ENCODE peak calls at places on chromosome 1, in seven cellular contexts. One of them, this sample, is unnamed.

GRCh38 chr1:11881749-11882441 is 23.1 kb upstream of the NPPB start:
- DNase-seq in EL: no peak
- DNase-seq in skeletal muscle cell: no peak
- DNase-seq in non-pigmented ciliary epithelial cell: no peak
- DNase-seq in body of pancreas: no peak
- DNase-seq in HT-29: no peak
- DNase-seq in dorsolateral prefrontal cortex: no peak
- DNase-seq in this sample: no peak

GRCh38 chr1:31191281-31191680 is 48.4 kb downstream of the NKAIN1 start:
- DNase-seq in EL: no peak
- DNase-seq in skeletal muscle cell: no peak
- DNase-seq in non-pigmented ciliary epithelial cell: no peak
- DNase-seq in body of pancreas: no peak
- DNase-seq in HT-29: no peak
- DNase-seq in dorsolateral prefrontal cortex: no peak
- DNase-seq in this sample: no peak

GRCh38 chr1:43382027-43382771 is 7.4 kb downstream of the MED8 start:
- DNase-seq in EL: no peak
- DNase-seq in skeletal muscle cell: no peak
- DNase-seq in non-pigmented ciliary epithelial cell: no peak
- DNase-seq in body of pancreas: no peak
- DNase-seq in HT-29: no peak
- DNase-seq in dorsolateral prefrontal cortex: peak
- DNase-seq in this sample: no peak

GRCh38 chr1:14138135-14138506 is 438.1 kb downstream of the PRDM2 start:
- DNase-seq in EL: no peak
- DNase-seq in skeletal muscle cell: no peak
- DNase-seq in non-pigmented ciliary epithelial cell: no peak
- DNase-seq in body of pancreas: no peak
- DNase-seq in HT-29: no peak
- DNase-seq in dorsolateral prefrontal cortex: no peak
- DNase-seq in this sample: peak

GRCh38 chr1:212860713-212861581 is 2.9 kb downstream of the FLVCR1 start:
- DNase-seq in EL: peak
- DNase-seq in skeletal muscle cell: no peak
- DNase-seq in non-pigmented ciliary epithelial cell: peak
- DNase-seq in body of pancreas: no peak
- DNase-seq in HT-29: no peak
- DNase-seq in dorsolateral prefrontal cortex: no peak
- DNase-seq in this sample: no peak

GRCh38 chr1:200226268-200226968 is 183.4 kb downstream of the ZNF281 start:
- DNase-seq in EL: no peak
- DNase-seq in skeletal muscle cell: no peak
- DNase-seq in non-pigmented ciliary epithelial cell: no peak
- DNase-seq in body of pancreas: no peak
- DNase-seq in HT-29: no peak
- DNase-seq in dorsolateral prefrontal cortex: no peak
- DNase-seq in this sample: no peak

GRCh38 chr1:177568702-177569101 is 397.9 kb downstream of the BRINP2 start:
- DNase-seq in EL: no peak
- DNase-seq in skeletal muscle cell: no peak
- DNase-seq in non-pigmented ciliary epithelial cell: no peak
- DNase-seq in body of pancreas: no peak
- DNase-seq in HT-29: peak
- DNase-seq in dorsolateral prefrontal cortex: no peak
- DNase-seq in this sample: no peak

GRCh38 chr1:68777850-68778249 is 281.0 kb upstream of the DEPDC1 start:
- DNase-seq in EL: no peak
- DNase-seq in skeletal muscle cell: no peak
- DNase-seq in non-pigmented ciliary epithelial cell: no peak
- DNase-seq in body of pancreas: no peak
- DNase-seq in HT-29: no peak
- DNase-seq in dorsolateral prefrontal cortex: no peak
- DNase-seq in this sample: no peak

GRCh38 chr1:90730247-90731022 is 13.3 kb upstream of the BARHL2 start:
- DNase-seq in EL: no peak
- DNase-seq in skeletal muscle cell: no peak
- DNase-seq in non-pigmented ciliary epithelial cell: no peak
- DNase-seq in body of pancreas: no peak
- DNase-seq in HT-29: no peak
- DNase-seq in dorsolateral prefrontal cortex: no peak
- DNase-seq in this sample: no peak

This sample was measured in kidney tubule cell.